ENCODE peak calls at places on chromosomes 6 and 20, in six cellular contexts. J is H1, B is GM12891, Z is transverse colon, H is suprapubic skin, S is K562. N is an unnamed sample.

GRCh38 chr6:3609388-3609787 is 142.1 kb downstream of the PXDC1 start:
- DNase-seq in Z (no peak), B (no peak), H (no peak), J (peak), S (no peak), N (no peak)

GRCh38 chr20:38674178-38675133 is 49.8 kb upstream of the SLC32A1 start:
- DNase-seq in H (no peak), S (peak), B (peak), Z (peak), J (peak), N (peak)

GRCh38 chr6:106081715-106082114 is 4.4 kb upstream of the PRDM1 start:
- DNase-seq in Z (no peak), B (no peak), H (no peak), J (no peak), S (no peak), N (no peak)

GRCh38 chr6:36109092-36109491 is 21.2 kb upstream of the MAPK13 start:
- DNase-seq in B (no peak), J (no peak), S (no peak), Z (no peak), H (no peak), N (no peak)

GRCh38 chr6:144286503-144287393 is 1.6 kb downstream of the UTRN start:
- DNase-seq in J (peak), H (peak), Z (peak), S (no peak), B (no peak), N (peak)

GRCh38 chr6:134609862-134610261 is 291.9 kb upstream of the SGK1 start:
- DNase-seq in H (no peak), Z (no peak), B (no peak), S (no peak), J (no peak), N (no peak)

GRCh38 chr6:126312013-126312665 is 27.8 kb upstream of the CENPW start:
- DNase-seq in H (no peak), S (peak), J (no peak), B (no peak), Z (no peak), N (peak)

GRCh38 chr6:44304282-44305199 is 8.6 kb downstream of the AARS2 start:
- DNase-seq in B (peak), S (peak), Z (no peak), J (peak), H (no peak), N (no peak)

GRCh38 chr20:5150226-5151076 is 23.6 kb downstream of the CDS2 start:
- DNase-seq in Z (no peak), S (no peak), B (no peak), J (no peak), H (no peak), N (no peak)

GRCh38 chr20:13356591-13356990 is 135.5 kb downstream of the ISM1 start:
- DNase-seq in B (no peak), J (no peak), S (no peak), H (no peak), Z (no peak), N (no peak)

GRCh38 chr6:161618816-161619454 is 345.1 kb upstream of the AGPAT4 start:
- DNase-seq in B (no peak), J (no peak), Z (no peak), S (no peak), H (no peak), N (no peak)

GRCh38 chr6:33437666-33438065 is 16.7 kb upstream of the ZBTB9 start:
- DNase-seq in Z (no peak), H (no peak), J (no peak), S (no peak), B (no peak), N (no peak)

GRCh38 chr6:117906905-117907599 is at the start of gene SLC35F1:
- DNase-seq in S (peak), J (peak), B (peak), Z (no peak), H (no peak), N (no peak)

GRCh38 chr6:39804666-39805065 is 12.5 kb downstream of the DAAM2 start:
- DNase-seq in J (no peak), B (no peak), H (peak), Z (no peak), S (no peak), N (no peak)

GRCh38 chr20:301886-302848 is 4.8 kb downstream of the ZCCHC3 start:
- DNase-seq in B (no peak), J (no peak), H (no peak), S (no peak), Z (no peak), N (no peak)

GRCh38 chr6:34017106-34017805 is 128.6 kb downstream of the GRM4 start:
- DNase-seq in J (no peak), B (no peak), S (no peak), H (no peak), Z (no peak), N (no peak)

GRCh38 chr6:100461273-100461919 is 3.3 kb downstream of the SIM1 start:
- DNase-seq in J (peak), B (no peak), Z (no peak), H (no peak), S (no peak), N (no peak)

GRCh38 chr6:122845916-122846632 is 57.0 kb downstream of the SMPDL3A start:
- DNase-seq in B (no peak), Z (no peak), H (no peak), S (no peak), J (no peak), N (no peak)

GRCh38 chr20:48745330-48745729 is 82.5 kb downstream of the PREX1 start:
- DNase-seq in J (no peak), B (no peak), Z (no peak), S (peak), H (no peak), N (no peak)

GRCh38 chr20:32837157-32837556 is 17.4 kb downstream of the MAPRE1 start:
- DNase-seq in J (no peak), H (no peak), S (no peak), Z (no peak), B (no peak), N (no peak)

GRCh38 chr20:42046686-42047085 is 428.5 kb upstream of the CHD6 start:
- DNase-seq in S (no peak), H (no peak), Z (no peak), J (no peak), B (no peak), N (no peak)

GRCh38 chr6:30687659-30688431 is 1.4 kb upstream of the PPP1R18 start:
- DNase-seq in S (peak), B (no peak), J (no peak), H (no peak), Z (no peak), N (no peak)

GRCh38 chr6:134041093-134041492 is 11.3 kb downstream of the SLC2A12 start:
- DNase-seq in S (no peak), Z (no peak), B (no peak), H (no peak), J (no peak), N (no peak)

GRCh38 chr20:37282558-37282957 is 6.9 kb upstream of the MANBAL start:
- DNase-seq in J (no peak), S (no peak), B (no peak), H (no peak), Z (peak), N (no peak)

GRCh38 chr6:48255094-48255493 is 144.1 kb upstream of the PTCHD4 start:
- DNase-seq in Z (no peak), S (no peak), J (no peak), B (no peak), H (no peak), N (no peak)

GRCh38 chr6:43328528-43328927 is 19.9 kb upstream of the CRIP3 start:
- DNase-seq in J (no peak), Z (no peak), B (no peak), S (peak), H (no peak), N (no peak)

GRCh38 chr6:125945378-125946141 is 11.0 kb upstream of the HINT3 start:
- DNase-seq in B (no peak), H (no peak), J (no peak), S (peak), Z (no peak), N (no peak)

GRCh38 chr6:142026471-142026870 is 106.3 kb upstream of the GJE1 start:
- DNase-seq in H (no peak), J (no peak), Z (no peak), B (no peak), S (no peak), N (no peak)

GRCh38 chr6:71199796-71200195 is 88.8 kb upstream of the OGFRL1 start:
- DNase-seq in S (no peak), Z (no peak), H (no peak), J (no peak), B (no peak), N (no peak)

GRCh38 chr6:37696841-37697735 is 595 bp downstream of the MDGA1 start:
- DNase-seq in S (peak), J (peak), Z (no peak), B (peak), H (no peak), N (no peak)

GRCh38 chr6:163354085-163354484 is 60.4 kb upstream of the QKI start:
- DNase-seq in S (no peak), H (no peak), J (no peak), Z (no peak), B (no peak), N (peak)

GRCh38 chr6:32216292-32216691 is 7.6 kb downstream of the NOTCH4 start:
- DNase-seq in Z (no peak), S (no peak), J (no peak), H (no peak), B (no peak), N (no peak)

GRCh38 chr6:32213649-32214048 is 10.2 kb downstream of the NOTCH4 start:
- DNase-seq in S (no peak), Z (no peak), B (no peak), J (no peak), H (no peak), N (no peak)

GRCh38 chr6:32216998-32217397 is 6.9 kb downstream of the NOTCH4 start:
- DNase-seq in B (no peak), J (no peak), H (no peak), Z (no peak), S (no peak), N (no peak)

GRCh38 chr6:32214126-32214525 is 9.7 kb downstream of the NOTCH4 start:
- DNase-seq in S (no peak), H (no peak), J (no peak), Z (no peak), B (no peak), N (no peak)

GRCh38 chr6:32215617-32216016 is 8.2 kb downstream of the NOTCH4 start:
- DNase-seq in Z (no peak), S (no peak), H (no peak), B (no peak), J (no peak), N (no peak)
- TF ChIP-seq POLR2AphosphoS5 in Z (no peak), S (no peak), H (no peak), B (no peak), J (no peak), N (no peak)

DNA sequence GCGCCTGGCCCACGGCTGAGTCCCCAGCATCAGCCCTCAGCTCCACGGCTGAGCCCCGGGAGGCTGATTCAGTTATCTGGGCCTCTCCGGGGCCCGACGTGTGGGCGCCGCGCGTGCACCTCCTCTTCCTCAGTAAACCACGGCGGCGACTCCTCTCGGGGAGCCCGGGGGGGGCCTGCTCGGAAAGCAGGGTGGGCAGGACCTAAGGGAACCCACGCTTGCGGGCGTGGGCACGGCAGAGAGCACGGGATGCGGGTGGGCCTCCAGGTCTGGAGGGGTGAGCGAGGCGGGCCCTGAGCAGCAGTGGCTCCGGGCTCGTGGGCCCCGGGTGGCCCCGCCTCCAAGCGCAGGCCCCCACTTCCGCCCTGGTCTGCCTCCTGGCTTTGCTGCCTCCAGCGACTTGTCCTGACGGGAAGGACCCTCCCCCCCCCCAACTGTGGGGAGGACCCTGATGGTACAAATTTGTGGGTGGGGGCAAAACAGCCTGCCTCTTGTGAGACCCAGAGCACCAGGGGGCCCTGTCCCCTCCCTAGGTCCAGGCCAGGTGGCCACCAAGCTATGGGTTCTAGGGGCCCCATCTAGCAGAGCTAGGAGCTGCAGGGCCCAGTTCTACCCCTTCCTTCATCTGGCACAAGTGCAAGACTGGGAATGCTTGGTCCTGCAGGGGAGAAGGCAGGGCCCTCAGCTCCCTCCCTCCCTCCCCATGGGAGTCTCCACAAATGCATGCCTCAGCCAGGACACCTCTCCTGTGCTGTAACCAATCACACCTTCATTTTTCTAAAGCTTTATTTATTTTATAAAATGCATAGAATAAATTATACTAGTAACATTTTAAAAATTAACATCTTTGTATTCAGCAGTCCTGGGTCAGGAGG is 16.9 kb downstream of the UCKL1 start:
- DNase-seq in J (no peak), Z (no peak), S (no peak), H (no peak), B (no peak), N (no peak)
- TF ChIP-seq POLR2AphosphoS5 in J (no peak), Z (no peak), S (no peak), H (no peak), B (no peak), N (no peak)

GRCh38 chr20:3222635-3223600 is 13.6 kb downstream of the ITPA start:
- DNase-seq in H (no peak), Z (no peak), B (peak), J (no peak), S (no peak), N (no peak)
- TF ChIP-seq POLR2AphosphoS5 in H (no peak), Z (no peak), B (no peak), J (no peak), S (no peak), N (no peak)

GRCh38 chr6:136751478-136751956 is 40.8 kb downstream of the MAP3K5 start:
- DNase-seq in H (no peak), S (no peak), B (peak), Z (peak), J (no peak), N (peak)
- TF ChIP-seq POLR2AphosphoS5 in H (no peak), S (no peak), B (no peak), Z (no peak), J (no peak), N (no peak)

GRCh38 chr6:31738048-31738979 is 1.5 kb upstream of the MSH5 start:
- DNase-seq in H (no peak), S (peak), J (no peak), Z (peak), B (no peak), N (peak)

GRCh38 chr6:31740397-31741223 is 805 bp downstream of the MSH5 start:
- DNase-seq in S (no peak), H (no peak), B (no peak), Z (peak), J (no peak), N (peak)

GRCh38 chr6:31737315-31738047 is 1.2 kb upstream of the CLIC1 start:
- DNase-seq in H (no peak), Z (peak), B (no peak), J (peak), S (no peak), N (peak)

GRCh38 chr6:31741815-31742214 is 2.0 kb downstream of the MSH5 start:
- DNase-seq in B (no peak), S (no peak), H (no peak), Z (no peak), J (no peak), N (no peak)

GRCh38 chr6:31739639-31740396 is at the start of gene MSH5:
- DNase-seq in J (peak), H (peak), Z (peak), S (peak), B (peak), N (peak)
- TF ChIP-seq POLR2AphosphoS5 in J (no peak), H (peak), Z (peak), S (no peak), B (peak), N (peak)

DNA sequence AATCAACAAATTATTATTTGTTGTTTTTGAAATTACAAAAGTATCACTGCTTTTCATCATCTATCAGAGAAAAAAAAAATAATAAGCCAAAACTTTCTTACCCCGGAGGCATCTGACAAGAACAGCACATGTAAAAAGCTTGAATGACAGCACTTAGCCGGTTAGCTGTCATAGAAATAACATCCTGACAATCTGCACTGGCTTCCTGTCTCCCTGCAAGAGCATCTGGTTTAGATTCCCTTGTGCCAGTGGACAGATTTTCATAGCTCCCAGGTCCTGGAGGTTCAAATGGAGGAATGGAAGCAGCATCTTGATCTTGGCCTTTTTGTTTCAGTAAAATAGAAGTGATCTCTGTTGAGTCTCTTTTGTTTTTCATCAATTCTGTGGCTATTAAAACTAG is 74.8 kb downstream of the HACE1 start:
- DNase-seq in J (no peak), Z (no peak), B (no peak), S (no peak), H (no peak), N (no peak)
- TF ChIP-seq POLR2AphosphoS5 in J (no peak), Z (no peak), B (no peak), S (no peak), H (no peak), N (no peak)

DNA sequence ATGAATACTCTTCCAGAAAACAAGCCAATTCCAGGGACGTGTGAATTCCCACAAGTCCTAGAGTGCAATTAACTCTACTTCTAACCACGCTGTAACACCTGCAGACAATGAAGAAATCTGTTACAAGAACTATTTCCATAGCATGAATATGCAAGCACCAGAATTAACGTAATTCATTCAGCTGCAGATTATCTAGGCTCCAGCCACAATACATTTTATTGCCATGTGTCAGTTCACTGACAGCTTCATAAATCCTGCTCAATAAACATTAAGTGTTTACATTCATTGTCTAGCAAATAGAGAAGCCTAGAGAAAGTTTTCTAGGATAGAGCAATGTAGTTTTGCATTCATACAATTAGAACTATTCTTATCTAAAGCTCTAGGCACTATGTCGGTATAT is 1348.5 kb downstream of the GRIK2 start:
- DNase-seq in S (no peak), B (no peak), J (no peak), Z (no peak), H (no peak), N (no peak)
- TF ChIP-seq POLR2AphosphoS5 in S (no peak), B (no peak), J (no peak), Z (no peak), H (no peak), N (no peak)

N was measured in HL-60.